ENCODE peak calls at places on chromosomes 2 and 18, in ten cellular contexts. R, K, A, Q, J, U, X, B, Y and I are unnamed samples.

GRCh38 chr2:202091476-202091875 is 18.4 kb downstream of the KIAA2012 start:
- DNase-seq in J (no peak), U (no peak), K (no peak), Q (no peak), X (no peak), B (no peak), A (no peak), R (no peak), Y (no peak), I (no peak)

GRCh38 chr2:45380131-45380836 is 230.8 kb downstream of the SRBD1 start:
- DNase-seq in J (no peak), K (no peak), X (no peak), U (no peak), B (no peak), A (no peak), Y (no peak), R (peak; percentile 19), Q (no peak), I (no peak)

GRCh38 chr2:172496096-172496709 is 59.7 kb upstream of the PDK1 start:
- DNase-seq in K (no peak), X (no peak), A (peak; percentile 25), R (no peak), Y (no peak), U (no peak), Q (no peak), B (peak; percentile 49), J (no peak), I (no peak)

GRCh38 chr2:239945751-239946569 is 79.2 kb downstream of the NDUFA10 start:
- DNase-seq in J (no peak), Q (no peak), A (no peak), K (no peak), Y (no peak), X (peak; percentile 53), R (no peak), B (no peak), U (no peak), I (no peak)

GRCh38 chr2:16103614-16104344 is 163.4 kb downstream of the MYCN start:
- DNase-seq in U (no peak), Y (no peak), Q (no peak), J (no peak), R (no peak), B (no peak), A (no peak), X (no peak), K (no peak), I (no peak)

GRCh38 chr2:227805578-227805977 is 8.1 kb upstream of the CCL20 start:
- DNase-seq in J (no peak), A (peak; percentile 20), K (peak; percentile 76), R (no peak), Q (no peak), X (no peak), U (peak; percentile 71), B (peak; percentile 23), Y (no peak), I (no peak)

GRCh38 chr2:26732446-26732845 is 31.6 kb upstream of the SLC35F6 start:
- DNase-seq in B (no peak), Q (no peak), K (no peak), A (no peak), X (no peak), J (no peak), Y (no peak), R (no peak), U (no peak), I (no peak)

GRCh38 chr2:102310964-102311640 is at the start of gene IL1RL1:
- DNase-seq in A (no peak), Q (no peak), J (no peak), X (no peak), Y (no peak), R (no peak), K (no peak), B (no peak), U (no peak), I (no peak)

GRCh38 chr2:18824317-18824716 is 234.9 kb upstream of the NT5C1B start:
- DNase-seq in B (no peak), R (no peak), Q (no peak), A (no peak), X (no peak), Y (no peak), J (no peak), U (no peak), K (no peak), I (no peak)

GRCh38 chr18:11268691-11269686 is 119.6 kb upstream of the PIEZO2 start:
- DNase-seq in R (no peak), J (no peak), Q (no peak), B (no peak), K (no peak), Y (no peak), A (no peak), X (no peak), U (no peak), I (no peak)